ENCODE peak calls at places on chromosomes 7 and 10, in six cellular contexts. T, R, B, Q, F and O are unnamed samples.

GRCh38 chr10:11414314-11415038 is 197.0 kb downstream of the USP6NL start:
- DNase-seq in Q (no peak), R (no peak), T (no peak), B (no peak), F (no peak), O (peak)

GRCh38 chr7:120949393-120949799 is 1.2 kb upstream of the ING3 start:
- DNase-seq in B (no peak), Q (no peak), T (no peak), F (no peak), R (no peak), O (no peak)

GRCh38 chr7:2037805-2038635 is 194.7 kb downstream of the MAD1L1 start:
- DNase-seq in R (peak), Q (no peak), B (no peak), F (no peak), T (no peak), O (peak)

GRCh38 chr7:157831143-157831900 is 494.5 kb downstream of the DNAJB6 start:
- DNase-seq in B (no peak), Q (no peak), T (no peak), F (no peak), R (no peak), O (no peak)

GRCh38 chr10:118568327-118568848 is 27.1 kb downstream of the PRLHR start:
- DNase-seq in T (no peak), F (peak), R (peak), B (no peak), Q (no peak), O (no peak)

GRCh38 chr7:111893190-111893589 is 313.0 kb downstream of the DOCK4 start:
- DNase-seq in Q (no peak), R (no peak), T (no peak), F (no peak), B (no peak), O (no peak)

GRCh38 chr7:98249106-98249505 is 2.9 kb downstream of the TECPR1 start:
- DNase-seq in F (no peak), B (no peak), Q (no peak), R (no peak), T (no peak), O (no peak)

GRCh38 chr7:99090811-99091582 is 52.9 kb downstream of the SMURF1 start:
- DNase-seq in F (no peak), Q (no peak), R (peak), B (no peak), T (no peak), O (no peak)

GRCh38 chr7:76260171-76260703 is 42.2 kb upstream of the HSPB1 start:
- DNase-seq in R (peak), B (peak), T (no peak), Q (peak), F (peak), O (no peak)